ENCODE peak calls at places on chromosomes 7 and 10, in four cellular contexts. One of them, this sample, is unnamed.

GRCh38 chr7:131285558-131285957 is 42.1 kb upstream of the MKLN1 start:
- DNase-seq in stimulated activated CD4-positive, alpha-beta T cell treated with anti-CD3 and anti-CD28 coated beads, Interleukin-1b, Interleukin-23, amount 100 ng/mL, for 4 hours: no peak
- DNase-seq in left ventricle myocardium superior: peak; percentile 38
- DNase-seq in A549: no peak
- DNase-seq in this sample: no peak

GRCh38 chr7:84490661-84491060 is 296.1 kb upstream of the SEMA3A start:
- DNase-seq in stimulated activated CD4-positive, alpha-beta T cell treated with anti-CD3 and anti-CD28 coated beads, Interleukin-1b, Interleukin-23, amount 100 ng/mL, for 4 hours: no peak
- DNase-seq in left ventricle myocardium superior: no peak
- DNase-seq in A549: no peak
- DNase-seq in this sample: no peak

GRCh38 chr7:115097175-115097671 is 175.3 kb downstream of the MDFIC start:
- DNase-seq in stimulated activated CD4-positive, alpha-beta T cell treated with anti-CD3 and anti-CD28 coated beads, Interleukin-1b, Interleukin-23, amount 100 ng/mL, for 4 hours: no peak
- DNase-seq in left ventricle myocardium superior: no peak
- DNase-seq in A549: no peak
- DNase-seq in this sample: no peak

GRCh38 chr10:62437696-62438095 is 63.5 kb downstream of the ZNF365 start:
- DNase-seq in stimulated activated CD4-positive, alpha-beta T cell treated with anti-CD3 and anti-CD28 coated beads, Interleukin-1b, Interleukin-23, amount 100 ng/mL, for 4 hours: peak; percentile 19
- DNase-seq in left ventricle myocardium superior: no peak
- DNase-seq in A549: peak; percentile 68
- DNase-seq in this sample: peak; percentile 31

GRCh38 chr7:111301891-111302290 is 211.0 kb downstream of the LRRN3 start:
- DNase-seq in stimulated activated CD4-positive, alpha-beta T cell treated with anti-CD3 and anti-CD28 coated beads, Interleukin-1b, Interleukin-23, amount 100 ng/mL, for 4 hours: no peak
- DNase-seq in left ventricle myocardium superior: no peak
- DNase-seq in A549: no peak
- DNase-seq in this sample: no peak

GRCh38 chr10:132612571-132613504 is 75.3 kb downstream of the INPP5A start:
- DNase-seq in stimulated activated CD4-positive, alpha-beta T cell treated with anti-CD3 and anti-CD28 coated beads, Interleukin-1b, Interleukin-23, amount 100 ng/mL, for 4 hours: no peak
- DNase-seq in left ventricle myocardium superior: no peak
- DNase-seq in A549: no peak
- DNase-seq in this sample: no peak

GRCh38 chr10:42992156-42992956 is 84.5 kb upstream of the RET start:
- DNase-seq in stimulated activated CD4-positive, alpha-beta T cell treated with anti-CD3 and anti-CD28 coated beads, Interleukin-1b, Interleukin-23, amount 100 ng/mL, for 4 hours: no peak
- DNase-seq in left ventricle myocardium superior: no peak
- DNase-seq in A549: no peak
- DNase-seq in this sample: peak; percentile 11

GRCh38 chr7:45665172-45665571 is 91.0 kb downstream of the ADCY1 start:
- DNase-seq in stimulated activated CD4-positive, alpha-beta T cell treated with anti-CD3 and anti-CD28 coated beads, Interleukin-1b, Interleukin-23, amount 100 ng/mL, for 4 hours: no peak
- DNase-seq in left ventricle myocardium superior: no peak
- DNase-seq in A549: no peak
- DNase-seq in this sample: peak; percentile 3

GRCh38 chr10:25382029-25382810 is 207.4 kb downstream of the GPR158 start:
- DNase-seq in stimulated activated CD4-positive, alpha-beta T cell treated with anti-CD3 and anti-CD28 coated beads, Interleukin-1b, Interleukin-23, amount 100 ng/mL, for 4 hours: no peak
- DNase-seq in left ventricle myocardium superior: no peak
- DNase-seq in A549: no peak
- DNase-seq in this sample: no peak

GRCh38 chr7:41029072-41029492 is 673.8 kb downstream of the INHBA start:
- DNase-seq in stimulated activated CD4-positive, alpha-beta T cell treated with anti-CD3 and anti-CD28 coated beads, Interleukin-1b, Interleukin-23, amount 100 ng/mL, for 4 hours: no peak
- DNase-seq in left ventricle myocardium superior: no peak
- DNase-seq in A549: peak; percentile 62
- DNase-seq in this sample: no peak

GRCh38 chr10:95408148-95408930 is 117.5 kb upstream of the PDLIM1 start:
- DNase-seq in stimulated activated CD4-positive, alpha-beta T cell treated with anti-CD3 and anti-CD28 coated beads, Interleukin-1b, Interleukin-23, amount 100 ng/mL, for 4 hours: no peak
- DNase-seq in left ventricle myocardium superior: no peak
- DNase-seq in A549: no peak
- DNase-seq in this sample: no peak

GRCh38 chr7:16905300-16906044 is 23.7 kb upstream of the AGR3 start:
- DNase-seq in stimulated activated CD4-positive, alpha-beta T cell treated with anti-CD3 and anti-CD28 coated beads, Interleukin-1b, Interleukin-23, amount 100 ng/mL, for 4 hours: no peak
- DNase-seq in left ventricle myocardium superior: no peak
- DNase-seq in A549: peak; percentile 93
- DNase-seq in this sample: no peak

GRCh38 chr7:148286150-148286549 is 304.4 kb upstream of the C7orf33 start:
- DNase-seq in stimulated activated CD4-positive, alpha-beta T cell treated with anti-CD3 and anti-CD28 coated beads, Interleukin-1b, Interleukin-23, amount 100 ng/mL, for 4 hours: no peak
- DNase-seq in left ventricle myocardium superior: no peak
- DNase-seq in A549: peak; percentile 20
- DNase-seq in this sample: no peak

GRCh38 chr7:5695709-5696345 is 85.6 kb downstream of the RNF216 start:
- DNase-seq in stimulated activated CD4-positive, alpha-beta T cell treated with anti-CD3 and anti-CD28 coated beads, Interleukin-1b, Interleukin-23, amount 100 ng/mL, for 4 hours: no peak
- DNase-seq in left ventricle myocardium superior: peak; percentile 44
- DNase-seq in A549: no peak
- DNase-seq in this sample: no peak

GRCh38 chr7:91826377-91826776 is 54.1 kb downstream of the MTERF1 start:
- DNase-seq in stimulated activated CD4-positive, alpha-beta T cell treated with anti-CD3 and anti-CD28 coated beads, Interleukin-1b, Interleukin-23, amount 100 ng/mL, for 4 hours: no peak
- DNase-seq in left ventricle myocardium superior: no peak
- DNase-seq in A549: no peak
- DNase-seq in this sample: no peak

GRCh38 chr10:133182190-133182589 is 22.2 kb downstream of the KNDC1 start:
- DNase-seq in stimulated activated CD4-positive, alpha-beta T cell treated with anti-CD3 and anti-CD28 coated beads, Interleukin-1b, Interleukin-23, amount 100 ng/mL, for 4 hours: no peak
- DNase-seq in left ventricle myocardium superior: no peak
- DNase-seq in A549: no peak
- DNase-seq in this sample: no peak

GRCh38 chr10:127919418-127920191 is 12.7 kb downstream of the PTPRE start:
- DNase-seq in stimulated activated CD4-positive, alpha-beta T cell treated with anti-CD3 and anti-CD28 coated beads, Interleukin-1b, Interleukin-23, amount 100 ng/mL, for 4 hours: no peak
- DNase-seq in left ventricle myocardium superior: no peak
- DNase-seq in A549: peak; percentile 16
- DNase-seq in this sample: no peak

GRCh38 chr7:108132551-108133265 is 2.5 kb upstream of the LAMB4 start:
- DNase-seq in stimulated activated CD4-positive, alpha-beta T cell treated with anti-CD3 and anti-CD28 coated beads, Interleukin-1b, Interleukin-23, amount 100 ng/mL, for 4 hours: no peak
- DNase-seq in left ventricle myocardium superior: no peak
- DNase-seq in A549: no peak
- DNase-seq in this sample: no peak

GRCh38 chr10:50358411-50358810 is 107.1 kb upstream of the ASAH2 start:
- DNase-seq in stimulated activated CD4-positive, alpha-beta T cell treated with anti-CD3 and anti-CD28 coated beads, Interleukin-1b, Interleukin-23, amount 100 ng/mL, for 4 hours: no peak
- DNase-seq in left ventricle myocardium superior: no peak
- DNase-seq in A549: no peak
- DNase-seq in this sample: no peak

GRCh38 chr10:110791541-110792073 is 80.1 kb upstream of the PDCD4 start:
- DNase-seq in stimulated activated CD4-positive, alpha-beta T cell treated with anti-CD3 and anti-CD28 coated beads, Interleukin-1b, Interleukin-23, amount 100 ng/mL, for 4 hours: no peak
- DNase-seq in left ventricle myocardium superior: no peak
- DNase-seq in A549: no peak
- DNase-seq in this sample: no peak

GRCh38 chr10:69465457-69466157 is 14.3 kb downstream of the TSPAN15 start:
- DNase-seq in stimulated activated CD4-positive, alpha-beta T cell treated with anti-CD3 and anti-CD28 coated beads, Interleukin-1b, Interleukin-23, amount 100 ng/mL, for 4 hours: no peak
- DNase-seq in left ventricle myocardium superior: peak; percentile 7
- DNase-seq in A549: no peak
- DNase-seq in this sample: no peak

GRCh38 chr7:79452495-79453265 is 787 bp downstream of the MAGI2 start:
- DNase-seq in stimulated activated CD4-positive, alpha-beta T cell treated with anti-CD3 and anti-CD28 coated beads, Interleukin-1b, Interleukin-23, amount 100 ng/mL, for 4 hours: no peak
- DNase-seq in left ventricle myocardium superior: peak; percentile 43
- DNase-seq in A549: peak; percentile 11
- DNase-seq in this sample: peak; percentile 20

GRCh38 chr7:45359250-45359649 is 201.7 kb downstream of the RAMP3 start:
- DNase-seq in stimulated activated CD4-positive, alpha-beta T cell treated with anti-CD3 and anti-CD28 coated beads, Interleukin-1b, Interleukin-23, amount 100 ng/mL, for 4 hours: no peak
- DNase-seq in left ventricle myocardium superior: no peak
- DNase-seq in A549: no peak
- DNase-seq in this sample: no peak

GRCh38 chr10:48453451-48454301 is 147.2 kb downstream of the MAPK8 start:
- DNase-seq in stimulated activated CD4-positive, alpha-beta T cell treated with anti-CD3 and anti-CD28 coated beads, Interleukin-1b, Interleukin-23, amount 100 ng/mL, for 4 hours: no peak
- DNase-seq in left ventricle myocardium superior: no peak
- DNase-seq in A549: no peak
- DNase-seq in this sample: no peak

GRCh38 chr7:88789480-88790064 is 6.0 kb downstream of the TEX47 start:
- DNase-seq in stimulated activated CD4-positive, alpha-beta T cell treated with anti-CD3 and anti-CD28 coated beads, Interleukin-1b, Interleukin-23, amount 100 ng/mL, for 4 hours: no peak
- DNase-seq in left ventricle myocardium superior: no peak
- DNase-seq in A549: peak; percentile 27
- DNase-seq in this sample: no peak

GRCh38 chr10:53675201-53675600 is 902.6 kb upstream of the MBL2 start:
- DNase-seq in stimulated activated CD4-positive, alpha-beta T cell treated with anti-CD3 and anti-CD28 coated beads, Interleukin-1b, Interleukin-23, amount 100 ng/mL, for 4 hours: no peak
- DNase-seq in left ventricle myocardium superior: no peak
- DNase-seq in A549: no peak
- DNase-seq in this sample: no peak

GRCh38 chr7:2873686-2874551 is 29.8 kb upstream of the GNA12 start:
- DNase-seq in stimulated activated CD4-positive, alpha-beta T cell treated with anti-CD3 and anti-CD28 coated beads, Interleukin-1b, Interleukin-23, amount 100 ng/mL, for 4 hours: no peak
- DNase-seq in left ventricle myocardium superior: no peak
- DNase-seq in A549: peak; percentile 73
- DNase-seq in this sample: no peak

GRCh38 chr10:28842321-28842720 is 165.0 kb downstream of the BAMBI start:
- DNase-seq in stimulated activated CD4-positive, alpha-beta T cell treated with anti-CD3 and anti-CD28 coated beads, Interleukin-1b, Interleukin-23, amount 100 ng/mL, for 4 hours: no peak
- DNase-seq in left ventricle myocardium superior: no peak
- DNase-seq in A549: peak; percentile 28
- DNase-seq in this sample: no peak

GRCh38 chr7:28847681-28848080 is 110.4 kb downstream of the TRIL start:
- DNase-seq in stimulated activated CD4-positive, alpha-beta T cell treated with anti-CD3 and anti-CD28 coated beads, Interleukin-1b, Interleukin-23, amount 100 ng/mL, for 4 hours: no peak
- DNase-seq in left ventricle myocardium superior: peak; percentile 77
- DNase-seq in A549: no peak
- DNase-seq in this sample: no peak

GRCh38 chr7:130758429-130759056 is 24.5 kb upstream of the KLF14 start:
- DNase-seq in stimulated activated CD4-positive, alpha-beta T cell treated with anti-CD3 and anti-CD28 coated beads, Interleukin-1b, Interleukin-23, amount 100 ng/mL, for 4 hours: no peak
- DNase-seq in left ventricle myocardium superior: no peak
- DNase-seq in A549: peak; percentile 64
- DNase-seq in this sample: no peak

GRCh38 chr7:66054063-66054462 is 21.6 kb upstream of the ASL start:
- DNase-seq in stimulated activated CD4-positive, alpha-beta T cell treated with anti-CD3 and anti-CD28 coated beads, Interleukin-1b, Interleukin-23, amount 100 ng/mL, for 4 hours: no peak
- DNase-seq in left ventricle myocardium superior: no peak
- DNase-seq in A549: no peak
- DNase-seq in this sample: no peak

GRCh38 chr10:16673443-16673842 is 143.8 kb downstream of the RSU1 start:
- DNase-seq in stimulated activated CD4-positive, alpha-beta T cell treated with anti-CD3 and anti-CD28 coated beads, Interleukin-1b, Interleukin-23, amount 100 ng/mL, for 4 hours: no peak
- DNase-seq in left ventricle myocardium superior: no peak
- DNase-seq in A549: no peak
- DNase-seq in this sample: no peak

GRCh38 chr10:58348571-58349033 is 13.8 kb downstream of the UBE2D1 start:
- DNase-seq in stimulated activated CD4-positive, alpha-beta T cell treated with anti-CD3 and anti-CD28 coated beads, Interleukin-1b, Interleukin-23, amount 100 ng/mL, for 4 hours: no peak
- DNase-seq in left ventricle myocardium superior: no peak
- DNase-seq in A549: peak; percentile 10
- DNase-seq in this sample: no peak

GRCh38 chr10:91798736-91799579 is 732 bp downstream of the TNKS2 start:
- DNase-seq in stimulated activated CD4-positive, alpha-beta T cell treated with anti-CD3 and anti-CD28 coated beads, Interleukin-1b, Interleukin-23, amount 100 ng/mL, for 4 hours: peak; percentile 23
- DNase-seq in left ventricle myocardium superior: no peak
- DNase-seq in A549: peak; percentile 26
- DNase-seq in this sample: peak; percentile 46

GRCh38 chr7:141648276-141649114 is 53.5 kb downstream of the DENND11 start:
- DNase-seq in stimulated activated CD4-positive, alpha-beta T cell treated with anti-CD3 and anti-CD28 coated beads, Interleukin-1b, Interleukin-23, amount 100 ng/mL, for 4 hours: no peak
- DNase-seq in left ventricle myocardium superior: no peak
- DNase-seq in A549: no peak
- DNase-seq in this sample: no peak

GRCh38 chr7:77982926-77983550 is 184.5 kb downstream of the PHTF2 start:
- DNase-seq in stimulated activated CD4-positive, alpha-beta T cell treated with anti-CD3 and anti-CD28 coated beads, Interleukin-1b, Interleukin-23, amount 100 ng/mL, for 4 hours: no peak
- DNase-seq in left ventricle myocardium superior: no peak
- DNase-seq in A549: peak; percentile 23
- DNase-seq in this sample: no peak

GRCh38 chr10:130985158-130985753 is 326.3 kb downstream of the TCERG1L start:
- DNase-seq in stimulated activated CD4-positive, alpha-beta T cell treated with anti-CD3 and anti-CD28 coated beads, Interleukin-1b, Interleukin-23, amount 100 ng/mL, for 4 hours: no peak
- DNase-seq in left ventricle myocardium superior: no peak
- DNase-seq in A549: no peak
- DNase-seq in this sample: no peak

GRCh38 chr7:36625247-36625646 is 99.0 kb downstream of the AOAH start:
- DNase-seq in stimulated activated CD4-positive, alpha-beta T cell treated with anti-CD3 and anti-CD28 coated beads, Interleukin-1b, Interleukin-23, amount 100 ng/mL, for 4 hours: no peak
- DNase-seq in left ventricle myocardium superior: no peak
- DNase-seq in A549: no peak
- DNase-seq in this sample: no peak

This sample was measured in colonic mucosa.